ENCODE peak calls at places on chromosome 2, in five cellular contexts. S is activated CD4-positive, alpha-beta T cell treated with anti-CD3 and anti-CD28 coated beads for 36 hours; F is G401; I is pancreas; T is IMR-90. G is an unnamed sample.

GRCh38 chr2:30428034-30428662 is 18.9 kb upstream of the LCLAT1 start:
- DNase-seq in S (no peak), F (no peak), I (no peak), T (no peak), G (peak)

GRCh38 chr2:86518498-86518897 is 44.7 kb downstream of the CHMP3 start:
- DNase-seq in S (peak), F (peak), I (no peak), T (no peak), G (peak)

GRCh38 chr2:134020608-134021007 is 233.3 kb upstream of the MGAT5 start:
- DNase-seq in S (no peak), F (no peak), I (no peak), T (no peak), G (no peak)

GRCh38 chr2:175576875-175577274 is 395.4 kb upstream of the ATP5MC3 start:
- DNase-seq in S (no peak), F (no peak), I (no peak), T (no peak), G (no peak)

GRCh38 chr2:173982918-173983317 is 17.7 kb upstream of the SP3 start:
- DNase-seq in S (no peak), F (peak), I (no peak), T (peak), G (peak)

GRCh38 chr2:9809448-9810088 is 33.7 kb upstream of the TAF1B start:
- DNase-seq in S (no peak), F (no peak), I (peak), T (no peak), G (no peak)

GRCh38 chr2:236166781-236167296 is 1.3 kb downstream of the GBX2 start:
- DNase-seq in S (no peak), F (no peak), I (no peak), T (no peak), G (no peak)

GRCh38 chr2:184815824-184816223 is 217.5 kb downstream of the ZNF804A start:
- DNase-seq in S (no peak), F (no peak), I (no peak), T (no peak), G (no peak)

GRCh38 chr2:241271641-241272297 is 43.7 kb downstream of the HDLBP start:
- DNase-seq in S (peak), F (peak), I (peak), T (peak), G (peak)

GRCh38 chr2:27016801-27017325 is 15.9 kb upstream of the TMEM214 start:
- DNase-seq in S (peak), F (peak), I (peak), T (peak), G (peak)

GRCh38 chr2:88090446-88091283 is 23.0 kb downstream of the SMYD1 start:
- DNase-seq in S (peak), F (no peak), I (no peak), T (no peak), G (no peak)

GRCh38 chr2:46095821-46096220 is 201.4 kb upstream of the EPAS1 start:
- DNase-seq in S (no peak), F (no peak), I (no peak), T (peak), G (no peak)

GRCh38 chr2:8303322-8303832 is 378.5 kb upstream of the ID2 start:
- DNase-seq in S (peak), F (no peak), I (no peak), T (no peak), G (no peak)

G was measured in fibroblast of the aortic adventitia.